ENCODE peak calls at places on chromosomes 2 and 18, in four cellular contexts. One of them, this sample, is unnamed.

GRCh38 chr18:79543861-79544385 is 135.7 kb upstream of the CTDP1 start:
- DNase-seq in HL-60: no peak
- DNase-seq in BE2C: no peak
- DNase-seq in heart left ventricle: no peak
- DNase-seq in this sample: no peak

GRCh38 chr2:195382186-195382585 is 274.8 kb upstream of the SLC39A10 start:
- DNase-seq in HL-60: peak
- DNase-seq in BE2C: no peak
- DNase-seq in heart left ventricle: no peak
- DNase-seq in this sample: no peak

GRCh38 chr2:99388892-99389291 is 51.7 kb downstream of the EIF5B start:
- DNase-seq in HL-60: no peak
- DNase-seq in BE2C: no peak
- DNase-seq in heart left ventricle: no peak
- DNase-seq in this sample: no peak

GRCh38 chr2:147374410-147374811 is 470.4 kb upstream of the ACVR2A start:
- DNase-seq in HL-60: no peak
- DNase-seq in BE2C: no peak
- DNase-seq in heart left ventricle: no peak
- DNase-seq in this sample: no peak

GRCh38 chr18:2984703-2985261 is 28.2 kb downstream of the LPIN2 start:
- DNase-seq in HL-60: no peak
- DNase-seq in BE2C: no peak
- DNase-seq in heart left ventricle: no peak
- DNase-seq in this sample: peak

GRCh38 chr2:215145611-215146010 is 7.2 kb upstream of the ABCA12 start:
- DNase-seq in HL-60: no peak
- DNase-seq in BE2C: no peak
- DNase-seq in heart left ventricle: no peak
- DNase-seq in this sample: peak

GRCh38 chr2:112493858-112494648 is 12.1 kb downstream of the TTL start:
- DNase-seq in HL-60: no peak
- DNase-seq in BE2C: peak
- DNase-seq in heart left ventricle: peak
- DNase-seq in this sample: peak

GRCh38 chr2:241538838-241539615 is 19.5 kb upstream of the BOK start:
- DNase-seq in HL-60: no peak
- DNase-seq in BE2C: no peak
- DNase-seq in heart left ventricle: no peak
- DNase-seq in this sample: no peak

GRCh38 chr2:101717041-101717817 is 19.7 kb downstream of the MAP4K4 start:
- DNase-seq in HL-60: peak
- DNase-seq in BE2C: no peak
- DNase-seq in heart left ventricle: no peak
- DNase-seq in this sample: no peak

GRCh38 chr2:201151127-201152074 is 31.5 kb upstream of the CASP10 start:
- DNase-seq in HL-60: no peak
- DNase-seq in BE2C: no peak
- DNase-seq in heart left ventricle: no peak
- DNase-seq in this sample: peak

GRCh38 chr2:223222397-223222796 is 170.4 kb downstream of the KCNE4 start:
- DNase-seq in HL-60: no peak
- DNase-seq in BE2C: no peak
- DNase-seq in heart left ventricle: no peak
- DNase-seq in this sample: peak

GRCh38 chr2:127607399-127607908 is 38.5 kb upstream of the GPR17 start:
- DNase-seq in HL-60: no peak
- DNase-seq in BE2C: no peak
- DNase-seq in heart left ventricle: no peak
- DNase-seq in this sample: no peak

GRCh38 chr2:20682166-20682565 is 15.2 kb downstream of the GDF7 start:
- DNase-seq in HL-60: no peak
- DNase-seq in BE2C: no peak
- DNase-seq in heart left ventricle: no peak
- DNase-seq in this sample: no peak

GRCh38 chr2:44943031-44943692 is 1.7 kb downstream of the SIX3 start:
- DNase-seq in HL-60: no peak
- DNase-seq in BE2C: peak
- DNase-seq in heart left ventricle: no peak
- DNase-seq in this sample: no peak

GRCh38 chr2:65134158-65134557 is 4.3 kb upstream of the RAB1A start:
- DNase-seq in HL-60: no peak
- DNase-seq in BE2C: no peak
- DNase-seq in heart left ventricle: no peak
- DNase-seq in this sample: no peak

GRCh38 chr18:741931-742512 is 29.6 kb upstream of the ENOSF1 start:
- DNase-seq in HL-60: peak
- DNase-seq in BE2C: no peak
- DNase-seq in heart left ventricle: no peak
- DNase-seq in this sample: peak

GRCh38 chr2:3595409-3595808 is 497 bp downstream of the COLEC11 start:
- DNase-seq in HL-60: no peak
- DNase-seq in BE2C: peak
- DNase-seq in heart left ventricle: no peak
- DNase-seq in this sample: no peak

GRCh38 chr2:141557329-141558098 is 573.3 kb downstream of the LRP1B start:
- DNase-seq in HL-60: peak
- DNase-seq in BE2C: no peak
- DNase-seq in heart left ventricle: no peak
- DNase-seq in this sample: peak

GRCh38 chr2:66432801-66433694 is 1.9 kb upstream of the MEIS1 start:
- DNase-seq in HL-60: no peak
- DNase-seq in BE2C: peak
- DNase-seq in heart left ventricle: peak
- DNase-seq in this sample: peak

GRCh38 chr2:120538691-120539420 is 192.9 kb downstream of the INHBB start:
- DNase-seq in HL-60: no peak
- DNase-seq in BE2C: no peak
- DNase-seq in heart left ventricle: no peak
- DNase-seq in this sample: no peak

GRCh38 chr2:88627856-88628568 is 748 bp upstream of the EIF2AK3 start:
- DNase-seq in HL-60: peak
- DNase-seq in BE2C: peak
- DNase-seq in heart left ventricle: peak
- DNase-seq in this sample: peak

GRCh38 chr2:173952267-173953046 is 12.7 kb downstream of the SP3 start:
- DNase-seq in HL-60: no peak
- DNase-seq in BE2C: no peak
- DNase-seq in heart left ventricle: no peak
- DNase-seq in this sample: no peak

GRCh38 chr18:12327510-12328178 is 19.6 kb downstream of the TUBB6 start:
- DNase-seq in HL-60: peak
- DNase-seq in BE2C: peak
- DNase-seq in heart left ventricle: peak
- DNase-seq in this sample: peak

GRCh38 chr2:45130758-45131157 is 121.5 kb upstream of the SIX2 start:
- DNase-seq in HL-60: peak
- DNase-seq in BE2C: no peak
- DNase-seq in heart left ventricle: no peak
- DNase-seq in this sample: peak

GRCh38 chr2:105880637-105881036 is 135.9 kb downstream of the NCK2 start:
- DNase-seq in HL-60: no peak
- DNase-seq in BE2C: no peak
- DNase-seq in heart left ventricle: no peak
- DNase-seq in this sample: no peak

GRCh38 chr2:163734911-163735691 is 707 bp downstream of the FIGN start:
- DNase-seq in HL-60: no peak
- DNase-seq in BE2C: peak
- DNase-seq in heart left ventricle: no peak
- DNase-seq in this sample: peak

GRCh38 chr2:137333386-137333972 is 568.1 kb downstream of the THSD7B start:
- DNase-seq in HL-60: no peak
- DNase-seq in BE2C: no peak
- DNase-seq in heart left ventricle: no peak
- DNase-seq in this sample: peak

GRCh38 chr2:205720451-205720902 is 38.2 kb downstream of the NRP2 start:
- DNase-seq in HL-60: no peak
- DNase-seq in BE2C: no peak
- DNase-seq in heart left ventricle: no peak
- DNase-seq in this sample: no peak

GRCh38 chr2:71544919-71545571 is 91.7 kb downstream of the DYSF start:
- DNase-seq in HL-60: peak
- DNase-seq in BE2C: no peak
- DNase-seq in heart left ventricle: peak
- DNase-seq in this sample: no peak

GRCh38 chr2:234444888-234445287 is 52.0 kb downstream of the ARL4C start:
- DNase-seq in HL-60: peak
- DNase-seq in BE2C: no peak
- DNase-seq in heart left ventricle: peak
- DNase-seq in this sample: peak

GRCh38 chr2:234245945-234246344 is 195.4 kb downstream of the SPP2 start:
- DNase-seq in HL-60: no peak
- DNase-seq in BE2C: no peak
- DNase-seq in heart left ventricle: no peak
- DNase-seq in this sample: peak

GRCh38 chr2:189657867-189658266 is 3.4 kb upstream of the ASNSD1 start:
- DNase-seq in HL-60: peak
- DNase-seq in BE2C: no peak
- DNase-seq in heart left ventricle: peak
- DNase-seq in this sample: no peak

GRCh38 chr18:79944126-79944731 is 7.2 kb downstream of the SLC66A2 start:
- DNase-seq in HL-60: peak
- DNase-seq in BE2C: no peak
- DNase-seq in heart left ventricle: no peak
- DNase-seq in this sample: no peak

GRCh38 chr2:224999784-225000183 is 42.5 kb downstream of the DOCK10 start:
- DNase-seq in HL-60: no peak
- DNase-seq in BE2C: no peak
- DNase-seq in heart left ventricle: no peak
- DNase-seq in this sample: no peak

GRCh38 chr2:241860184-241861078 is 1.7 kb upstream of the PDCD1 start:
- DNase-seq in HL-60: no peak
- DNase-seq in BE2C: peak
- DNase-seq in heart left ventricle: no peak
- DNase-seq in this sample: no peak

GRCh38 chr18:9094307-9095226 is 7.9 kb upstream of the NDUFV2 start:
- DNase-seq in HL-60: no peak
- DNase-seq in BE2C: no peak
- DNase-seq in heart left ventricle: no peak
- DNase-seq in this sample: peak

GRCh38 chr2:69149631-69150215 is 136.7 kb downstream of the ANTXR1 start:
- DNase-seq in HL-60: no peak
- DNase-seq in BE2C: peak
- DNase-seq in heart left ventricle: peak
- DNase-seq in this sample: no peak
- TF ChIP-seq CTCF in HL-60: no peak
- TF ChIP-seq CTCF in BE2C: no peak
- TF ChIP-seq CTCF in heart left ventricle: no peak
- TF ChIP-seq CTCF in this sample: no peak

DNA sequence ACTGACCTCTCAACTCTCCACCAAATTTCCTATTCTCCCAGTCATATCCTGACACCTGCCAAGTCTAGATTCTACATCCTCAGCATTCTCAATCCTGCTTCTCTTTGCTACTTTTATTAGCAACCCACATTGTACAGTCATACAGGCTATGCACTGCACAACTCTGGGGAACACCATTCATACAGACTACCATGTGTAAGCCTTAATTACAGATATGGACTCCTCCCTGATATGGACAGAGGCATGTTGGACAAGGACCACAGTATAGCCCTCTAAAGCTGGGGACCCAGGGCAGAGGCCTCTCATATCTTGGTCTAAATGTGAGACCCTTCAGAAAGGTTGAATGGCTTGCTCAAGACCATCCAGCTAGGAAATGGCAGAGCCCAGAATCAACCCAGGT is 36.3 kb downstream of the BOLA3 start:
- DNase-seq in HL-60: no peak
- DNase-seq in BE2C: no peak
- DNase-seq in heart left ventricle: no peak
- DNase-seq in this sample: no peak
- H3K4me3 ChIP-seq in HL-60: no peak
- H3K4me3 ChIP-seq in BE2C: no peak
- H3K4me3 ChIP-seq in heart left ventricle: no peak
- H3K4me3 ChIP-seq in this sample: no peak

GRCh38 chr2:5074738-5075137 is 617.4 kb upstream of the SOX11 start:
- DNase-seq in HL-60: no peak
- DNase-seq in BE2C: no peak
- DNase-seq in heart left ventricle: no peak
- DNase-seq in this sample: no peak

GRCh38 chr2:5077479-5078089 is 614.6 kb upstream of the SOX11 start:
- DNase-seq in HL-60: no peak
- DNase-seq in BE2C: no peak
- DNase-seq in heart left ventricle: no peak
- DNase-seq in this sample: peak

GRCh38 chr2:5076599-5076998 is 615.6 kb upstream of the SOX11 start:
- DNase-seq in HL-60: no peak
- DNase-seq in BE2C: no peak
- DNase-seq in heart left ventricle: no peak
- DNase-seq in this sample: no peak
- TF ChIP-seq CTCF in HL-60: no peak
- TF ChIP-seq CTCF in BE2C: no peak
- TF ChIP-seq CTCF in heart left ventricle: no peak
- TF ChIP-seq CTCF in this sample: no peak

GRCh38 chr2:8214221-8214620 is 467.6 kb upstream of the ID2 start:
- DNase-seq in HL-60: no peak
- DNase-seq in BE2C: no peak
- DNase-seq in heart left ventricle: no peak
- DNase-seq in this sample: no peak
- H3K4me3 ChIP-seq in HL-60: no peak
- H3K4me3 ChIP-seq in BE2C: no peak
- H3K4me3 ChIP-seq in heart left ventricle: no peak
- H3K4me3 ChIP-seq in this sample: no peak

GRCh38 chr18:33440011-33440383 is 524 bp downstream of the CCDC178 start:
- DNase-seq in HL-60: no peak
- DNase-seq in BE2C: peak
- DNase-seq in heart left ventricle: peak
- DNase-seq in this sample: peak
- TF ChIP-seq CTCF in HL-60: no peak
- TF ChIP-seq CTCF in BE2C: peak
- TF ChIP-seq CTCF in heart left ventricle: no peak
- TF ChIP-seq CTCF in this sample: peak

GRCh38 chr18:50192903-50193795 is 1.8 kb downstream of the MYO5B start:
- DNase-seq in HL-60: no peak
- DNase-seq in BE2C: no peak
- DNase-seq in heart left ventricle: no peak
- DNase-seq in this sample: peak
- H3K4me3 ChIP-seq in HL-60: no peak
- H3K4me3 ChIP-seq in BE2C: no peak
- H3K4me3 ChIP-seq in heart left ventricle: no peak
- H3K4me3 ChIP-seq in this sample: peak

This sample was measured in epithelial cell of esophagus.